ENCODE peak calls at places on chromosomes 7 and 10, in five cellular contexts. One of them, this sample, is unnamed.
A peak's percentile ranks its signal among the peaks of the same experiment; 100 is the strongest.

GRCh38 chr10:130770018-130770630 is 541.4 kb downstream of the TCERG1L start:
- DNase-seq in GM12878: no peak
- DNase-seq in H1: no peak
- DNase-seq in A549: no peak
- DNase-seq in HepG2: no peak
- DNase-seq in this sample: no peak

GRCh38 chr10:48976208-48976607 is 36.6 kb upstream of the LRRC18 start:
- DNase-seq in H1: no peak
- DNase-seq in A549: peak; percentile 32
- DNase-seq in GM12878: no peak
- DNase-seq in HepG2: peak; percentile 6
- DNase-seq in this sample: peak; percentile 36

GRCh38 chr7:88169717-88170320 is 50.0 kb downstream of the SRI start:
- DNase-seq in HepG2: peak; percentile 10
- DNase-seq in A549: peak; percentile 11
- DNase-seq in H1: no peak
- DNase-seq in GM12878: no peak
- DNase-seq in this sample: peak; percentile 24

GRCh38 chr10:132467464-132468149 is 70.0 kb upstream of the INPP5A start:
- DNase-seq in H1: peak; percentile 75
- DNase-seq in HepG2: no peak
- DNase-seq in A549: no peak
- DNase-seq in GM12878: no peak
- DNase-seq in this sample: no peak

GRCh38 chr7:51764981-51765380 is 448.4 kb upstream of the COBL start:
- DNase-seq in GM12878: no peak
- DNase-seq in HepG2: no peak
- DNase-seq in H1: no peak
- DNase-seq in A549: no peak
- DNase-seq in this sample: no peak

GRCh38 chr10:74094231-74094630 is 56.4 kb downstream of the AP3M1 start:
- DNase-seq in H1: no peak
- DNase-seq in HepG2: no peak
- DNase-seq in GM12878: no peak
- DNase-seq in A549: no peak
- DNase-seq in this sample: no peak

GRCh38 chr10:62343000-62343399 is 31.2 kb upstream of the ZNF365 start:
- DNase-seq in H1: no peak
- DNase-seq in A549: no peak
- DNase-seq in GM12878: no peak
- DNase-seq in HepG2: no peak
- DNase-seq in this sample: no peak

GRCh38 chr10:3766046-3766761 is 18.8 kb downstream of the KLF6 start:
- DNase-seq in A549: no peak
- DNase-seq in H1: no peak
- DNase-seq in GM12878: no peak
- DNase-seq in HepG2: peak; percentile 71
- DNase-seq in this sample: no peak

GRCh38 chr7:27196287-27196739 is 3.6 kb downstream of the HOXA13 start:
- DNase-seq in HepG2: peak; percentile 54
- DNase-seq in H1: peak; percentile 90
- DNase-seq in GM12878: peak; percentile 16
- DNase-seq in A549: peak; percentile 79
- DNase-seq in this sample: peak; percentile 77

GRCh38 chr7:60706-61105 is 131.7 kb upstream of the FAM20C start:
- DNase-seq in A549: no peak
- DNase-seq in H1: no peak
- DNase-seq in GM12878: no peak
- DNase-seq in HepG2: no peak
- DNase-seq in this sample: no peak

GRCh38 chr10:43863859-43864591 is 215.3 kb upstream of the ZNF32 start:
- DNase-seq in HepG2: peak; percentile 96
- DNase-seq in A549: peak; percentile 50
- DNase-seq in H1: peak; percentile 11
- DNase-seq in GM12878: no peak
- DNase-seq in this sample: no peak

GRCh38 chr10:70662362-70663220 is 9.7 kb upstream of the ADAMTS14 start:
- DNase-seq in A549: no peak
- DNase-seq in HepG2: no peak
- DNase-seq in GM12878: no peak
- DNase-seq in H1: no peak
- DNase-seq in this sample: no peak

GRCh38 chr7:45039106-45039505 is 39.1 kb downstream of the CCM2 start:
- DNase-seq in HepG2: no peak
- DNase-seq in H1: no peak
- DNase-seq in A549: no peak
- DNase-seq in GM12878: no peak
- DNase-seq in this sample: no peak

GRCh38 chr7:55488221-55488620 is 84.1 kb downstream of the VOPP1 start:
- DNase-seq in GM12878: no peak
- DNase-seq in A549: no peak
- DNase-seq in H1: no peak
- DNase-seq in HepG2: no peak
- DNase-seq in this sample: no peak

GRCh38 chr10:123640016-123640535 is 26.1 kb upstream of the GPR26 start:
- DNase-seq in HepG2: no peak
- DNase-seq in A549: no peak
- DNase-seq in H1: no peak
- DNase-seq in GM12878: no peak
- DNase-seq in this sample: no peak

GRCh38 chr7:95758187-95758586 is 14.2 kb upstream of the DYNC1I1 start:
- DNase-seq in HepG2: no peak
- DNase-seq in H1: no peak
- DNase-seq in GM12878: no peak
- DNase-seq in A549: no peak
- DNase-seq in this sample: no peak

GRCh38 chr10:98790817-98791216 is 344.1 kb upstream of the HPS1 start:
- DNase-seq in H1: no peak
- DNase-seq in HepG2: no peak
- DNase-seq in A549: no peak
- DNase-seq in GM12878: no peak
- DNase-seq in this sample: no peak

DNA sequence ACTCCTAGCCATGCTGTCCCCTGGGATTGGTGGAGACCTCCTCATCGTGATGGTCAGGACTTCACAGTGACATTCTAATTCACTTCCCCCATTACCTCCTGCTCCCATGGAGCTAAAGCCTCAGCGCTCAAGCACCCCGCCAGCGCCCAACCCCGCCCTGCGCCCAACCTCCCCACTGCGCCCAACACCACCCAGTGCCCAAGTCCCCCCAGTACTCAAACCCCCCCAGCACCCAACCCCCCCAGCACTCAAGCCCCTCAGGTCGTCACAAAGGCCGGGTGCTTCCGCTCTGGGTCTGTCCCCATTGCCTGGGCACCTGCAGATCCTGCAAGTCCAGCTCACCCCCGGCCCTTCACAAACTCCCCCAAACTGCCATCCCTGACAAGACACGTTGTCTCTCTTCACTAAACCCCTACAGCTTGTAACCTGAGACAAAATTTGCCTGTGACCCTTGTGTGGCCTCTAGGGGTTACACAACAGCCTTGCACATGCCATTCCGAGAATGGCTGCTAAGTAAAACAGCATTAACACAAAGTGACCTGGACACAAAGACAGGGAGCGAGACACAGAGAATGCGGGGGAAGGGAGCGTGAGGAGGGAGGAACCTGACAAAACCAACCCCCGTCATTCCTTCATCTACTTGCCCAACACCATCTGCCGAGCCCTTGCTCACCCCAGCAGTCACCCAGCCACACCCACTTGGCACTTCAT is 107.8 kb downstream of the ADARB2 start:
- DNase-seq in H1: no peak
- DNase-seq in A549: no peak
- DNase-seq in GM12878: no peak
- DNase-seq in HepG2: no peak
- DNase-seq in this sample: no peak
- TF ChIP-seq KDM1A in H1: no peak
- TF ChIP-seq KDM1A in A549: no peak
- TF ChIP-seq KDM1A in GM12878: no peak
- TF ChIP-seq KDM1A in HepG2: no peak
- TF ChIP-seq KDM1A in this sample: no peak

DNA sequence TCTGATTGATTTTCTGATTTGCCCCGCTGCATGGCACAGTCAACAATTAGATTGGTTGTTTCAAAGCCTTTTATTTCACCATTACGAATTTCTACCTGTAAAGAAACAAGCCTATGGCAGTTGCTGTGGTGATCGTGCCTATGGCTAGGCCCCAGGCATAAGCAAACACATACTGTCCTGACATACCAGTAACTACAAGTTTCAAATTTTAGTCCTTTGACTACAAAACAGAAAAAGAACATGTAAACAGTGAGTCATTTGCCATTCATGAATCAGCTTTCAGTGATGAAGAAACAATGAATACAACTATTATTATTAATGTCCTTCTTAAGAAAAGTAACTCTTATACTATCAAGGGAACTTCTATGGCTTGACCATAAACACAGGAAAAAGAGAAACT is 168.0 kb upstream of the LRRN3 start:
- DNase-seq in A549: peak; percentile 41
- DNase-seq in GM12878: no peak
- DNase-seq in HepG2: peak; percentile 6
- DNase-seq in H1: no peak
- DNase-seq in this sample: no peak
- TF ChIP-seq KDM1A in A549: no peak
- TF ChIP-seq KDM1A in GM12878: no peak
- TF ChIP-seq KDM1A in HepG2: no peak
- TF ChIP-seq KDM1A in H1: no peak
- TF ChIP-seq KDM1A in this sample: no peak

GRCh38 chr10:29788113-29788512 is 153.3 kb upstream of the SVIL start:
- DNase-seq in H1: no peak
- DNase-seq in A549: no peak
- DNase-seq in GM12878: no peak
- DNase-seq in HepG2: no peak
- DNase-seq in this sample: no peak

GRCh38 chr10:29780096-29780495 is 145.3 kb upstream of the SVIL start:
- DNase-seq in H1: no peak
- DNase-seq in GM12878: no peak
- DNase-seq in A549: no peak
- DNase-seq in HepG2: no peak
- DNase-seq in this sample: no peak

GRCh38 chr10:29780639-29781038 is 145.9 kb upstream of the SVIL start:
- DNase-seq in A549: no peak
- DNase-seq in GM12878: no peak
- DNase-seq in HepG2: no peak
- DNase-seq in H1: no peak
- DNase-seq in this sample: no peak

GRCh38 chr10:29783211-29783947 is 148.6 kb upstream of the SVIL start:
- DNase-seq in H1: no peak
- DNase-seq in GM12878: no peak
- DNase-seq in A549: no peak
- DNase-seq in HepG2: no peak
- DNase-seq in this sample: no peak

GRCh38 chr10:29784175-29784773 is 149.5 kb upstream of the SVIL start:
- DNase-seq in A549: peak; percentile 96
- DNase-seq in GM12878: no peak
- DNase-seq in HepG2: peak; percentile 29
- DNase-seq in H1: no peak
- DNase-seq in this sample: no peak
- TF ChIP-seq KDM1A in A549: no peak
- TF ChIP-seq KDM1A in GM12878: no peak
- TF ChIP-seq KDM1A in HepG2: no peak
- TF ChIP-seq KDM1A in H1: no peak
- TF ChIP-seq KDM1A in this sample: no peak

DNA sequence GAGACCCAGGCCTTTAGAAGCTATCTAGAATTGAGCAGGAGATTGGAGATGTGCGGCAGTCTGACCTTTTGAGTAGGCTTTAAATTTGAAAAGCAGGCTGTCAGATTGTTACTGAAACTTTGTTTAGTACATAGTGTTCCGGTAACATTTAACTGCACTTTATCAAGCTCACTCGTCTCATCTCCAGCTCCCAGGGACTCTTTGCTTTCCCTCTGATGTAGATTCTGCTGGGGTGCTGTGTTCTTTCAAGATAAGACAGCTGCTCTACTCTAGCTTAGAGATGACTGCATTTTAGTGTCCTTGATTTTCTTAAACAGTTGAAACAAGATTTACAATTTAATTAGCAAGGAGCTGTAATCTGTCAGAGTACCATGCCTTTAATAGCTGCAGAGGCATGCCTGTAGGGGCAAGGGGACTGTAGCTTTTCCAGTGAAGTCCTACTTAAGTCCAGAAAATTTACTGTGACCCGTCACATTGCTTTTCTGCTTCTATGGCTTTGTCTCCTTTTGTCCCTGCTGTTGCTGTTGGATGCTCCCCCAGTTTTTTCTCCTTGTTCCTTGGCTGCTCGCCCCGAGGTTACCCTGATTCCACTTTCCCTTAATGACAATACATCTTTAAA is 56.4 kb upstream of the MTPN start:
- DNase-seq in H1: no peak
- DNase-seq in GM12878: no peak
- DNase-seq in A549: no peak
- DNase-seq in HepG2: no peak
- DNase-seq in this sample: peak; percentile 87
- TF ChIP-seq KDM1A in H1: no peak
- TF ChIP-seq KDM1A in GM12878: no peak
- TF ChIP-seq KDM1A in A549: no peak
- TF ChIP-seq KDM1A in HepG2: no peak
- TF ChIP-seq KDM1A in this sample: peak; percentile 97

DNA sequence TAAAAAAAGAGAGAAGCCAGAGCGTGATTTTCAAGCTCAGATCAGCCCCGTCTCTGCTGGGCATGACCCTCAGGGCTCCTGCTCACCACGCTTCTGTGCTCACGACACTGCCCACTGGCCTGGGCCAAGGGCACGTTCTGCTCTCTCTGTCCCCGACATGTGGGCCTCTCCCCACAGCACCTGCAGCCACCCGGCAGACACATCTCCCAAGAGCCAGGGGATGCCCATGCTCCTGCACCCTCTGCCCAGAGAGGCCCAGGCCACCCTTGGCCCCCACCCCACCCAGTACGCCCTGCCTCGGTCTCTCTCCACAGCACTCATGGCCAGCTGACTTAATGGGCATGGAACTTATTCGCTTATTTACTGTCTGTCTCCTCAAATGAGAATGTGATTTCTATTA is 175.4 kb upstream of the RNF32 start:
- DNase-seq in H1: no peak
- DNase-seq in HepG2: no peak
- DNase-seq in A549: no peak
- DNase-seq in GM12878: no peak
- DNase-seq in this sample: no peak
- TF ChIP-seq KDM1A in H1: no peak
- TF ChIP-seq KDM1A in HepG2: no peak
- TF ChIP-seq KDM1A in A549: no peak
- TF ChIP-seq KDM1A in GM12878: no peak
- TF ChIP-seq KDM1A in this sample: no peak

This sample was measured in K562.